ENCODE peak calls at places on chromosomes 3 and 15, in five cellular contexts. F, E, U, P and G are unnamed samples.

GRCh38 chr3:85270488-85270887 is 311.7 kb downstream of the CADM2 start:
- DNase-seq in F (no peak), E (no peak), U (no peak), P (no peak), G (no peak)

GRCh38 chr3:86047329-86047625 is 943.7 kb downstream of the VGLL3 start:
- DNase-seq in F (no peak), E (peak; percentile 1), P (no peak), U (no peak), G (no peak)

GRCh38 chr3:113287111-113287817 is 75.9 kb downstream of the BOC start:
- DNase-seq in U (no peak), F (no peak), E (peak; percentile 79), P (no peak), G (no peak)

GRCh38 chr3:187136936-187137335 is 2.4 kb downstream of the RPL39L start:
- DNase-seq in E (peak; percentile 65), U (no peak), F (no peak), P (no peak), G (no peak)

GRCh38 chr3:81363816-81364215 is 397.6 kb downstream of the GBE1 start:
- DNase-seq in U (no peak), E (no peak), P (no peak), F (no peak), G (no peak)

GRCh38 chr3:191592105-191592504 is 131.1 kb downstream of the PYDC2 start:
- DNase-seq in E (no peak), P (no peak), F (no peak), U (no peak), G (no peak)

GRCh38 chr3:75687323-75687722 is 23.2 kb downstream of the FRG2C start:
- DNase-seq in F (no peak), U (no peak), P (no peak), E (no peak), G (no peak)

GRCh38 chr15:93044301-93045190 is 44.5 kb downstream of the RGMA start:
- DNase-seq in F (no peak), E (no peak), U (peak; percentile 43), P (no peak), G (no peak)

GRCh38 chr3:129286081-129286480 is 7.4 kb downstream of the HMCES start:
- DNase-seq in E (no peak), U (no peak), F (no peak), P (no peak), G (no peak)

GRCh38 chr15:100515758-100516157 is 13.0 kb downstream of the CERS3 start:
- DNase-seq in E (no peak), P (no peak), U (no peak), F (no peak), G (no peak)

GRCh38 chr3:36214460-36214859 is 165.8 kb upstream of the STAC start:
- DNase-seq in P (no peak), E (no peak), U (no peak), F (no peak), G (no peak)

GRCh38 chr15:63121382-63122001 is at the start of gene LACTB:
- DNase-seq in U (peak; percentile 92), E (peak; percentile 88), P (peak; percentile 93), F (peak; percentile 80), G (peak; percentile 72)

GRCh38 chr15:65368300-65368617 is 9.5 kb downstream of the IGDCC3 start:
- DNase-seq in P (no peak), E (no peak), U (peak; percentile 35), F (peak; percentile 94), G (no peak)

GRCh38 chr3:98457543-98457942 is 5.5 kb upstream of the OR5K1 start:
- DNase-seq in E (no peak), F (no peak), P (no peak), U (no peak), G (no peak)

GRCh38 chr15:99019558-99020540 is 12.3 kb upstream of the PGPEP1L start:
- DNase-seq in U (no peak), F (no peak), E (peak; percentile 65), P (no peak), G (no peak)

GRCh38 chr3:138945646-138946553 is 1.0 kb downstream of the FOXL2 start:
- DNase-seq in U (no peak), E (peak; percentile 23), F (no peak), P (no peak), G (no peak)

GRCh38 chr3:126119008-126119675 is 35.2 kb upstream of the SLC41A3 start:
- DNase-seq in P (peak; percentile 50), U (no peak), E (no peak), F (no peak), G (no peak)

GRCh38 chr15:57406040-57406772 is 29.9 kb downstream of the CGNL1 start:
- DNase-seq in F (no peak), U (no peak), E (peak; percentile 10), P (no peak), G (no peak)

GRCh38 chr3:188320757-188321156 is 166.8 kb downstream of the LPP start:
- DNase-seq in E (peak; percentile 90), P (no peak), F (no peak), U (no peak), G (no peak)

GRCh38 chr15:34436126-34436955 is 1.3 kb downstream of the GOLGA8A start:
- DNase-seq in P (no peak), F (no peak), E (peak; percentile 17), U (no peak), G (no peak)

GRCh38 chr3:16182183-16182582 is 7.7 kb downstream of the GALNT15 start:
- DNase-seq in E (peak; percentile 56), U (no peak), F (no peak), P (no peak), G (no peak)

GRCh38 chr3:71537211-71537611 is 46.3 kb downstream of the FOXP1 start:
- DNase-seq in U (no peak), E (peak; percentile 99), P (no peak), F (no peak), G (no peak)

GRCh38 chr3:15152166-15152565 is 53.2 kb upstream of the RBSN start:
- DNase-seq in U (no peak), E (no peak), F (no peak), P (no peak), G (no peak)

GRCh38 chr3:140914384-140914945 is 27.2 kb upstream of the SLC25A36 start:
- DNase-seq in U (no peak), F (no peak), E (peak; percentile 12), P (no peak), G (no peak)

GRCh38 chr15:67836477-67836876 is 3.4 kb downstream of the RNU6-1 start:
- DNase-seq in P (peak; percentile 63), E (no peak), F (no peak), U (no peak), G (no peak)

GRCh38 chr3:171615742-171616141 is 155.5 kb upstream of the TNIK start:
- DNase-seq in F (no peak), U (no peak), P (no peak), E (peak; percentile 11), G (no peak)

GRCh38 chr3:177523072-177523675 is 325.9 kb upstream of the TBL1XR1 start:
- DNase-seq in F (no peak), P (no peak), E (peak; percentile 71), U (no peak), G (no peak)

GRCh38 chr3:101836907-101837598 is 12.3 kb upstream of the NFKBIZ start:
- DNase-seq in P (no peak), E (peak; percentile 81), U (no peak), F (no peak), G (no peak)

GRCh38 chr3:111012388-111013248 is 59.0 kb upstream of the NECTIN3 start:
- DNase-seq in P (no peak), E (no peak), U (no peak), F (peak; percentile 2), G (peak; percentile 25)

GRCh38 chr3:102089904-102090492 is 240.7 kb downstream of the NFKBIZ start:
- DNase-seq in U (no peak), P (no peak), E (peak; percentile 83), F (no peak), G (no peak)

GRCh38 chr15:101179341-101180153 is 72.3 kb downstream of the CHSY1 start:
- DNase-seq in P (no peak), F (no peak), U (no peak), E (peak; percentile 85), G (no peak)

GRCh38 chr3:128060473-128061381 is 8.5 kb downstream of the SEC61A1 start:
- DNase-seq in F (no peak), U (no peak), P (no peak), E (peak; percentile 99), G (no peak)

GRCh38 chr3:127320529-127321121 is 32.8 kb upstream of the PRR20G start:
- DNase-seq in E (no peak), F (peak; percentile 6), P (no peak), U (no peak), G (no peak)

GRCh38 chr3:169146112-169146665 is 517.3 kb downstream of the MECOM start:
- DNase-seq in P (peak; percentile 63), F (no peak), U (peak; percentile 64), E (peak; percentile 78), G (no peak)
- H3K27me3 ChIP-seq in P (peaks cover 89% of the 10 kb centered on the region), F (peaks cover 73% of the 10 kb centered on the region), U (peaks cover 10% of the 10 kb centered on the region), E (no peaks in the 10 kb centered on the region), G (peaks cover 14% of the 10 kb centered on the region)

DNA sequence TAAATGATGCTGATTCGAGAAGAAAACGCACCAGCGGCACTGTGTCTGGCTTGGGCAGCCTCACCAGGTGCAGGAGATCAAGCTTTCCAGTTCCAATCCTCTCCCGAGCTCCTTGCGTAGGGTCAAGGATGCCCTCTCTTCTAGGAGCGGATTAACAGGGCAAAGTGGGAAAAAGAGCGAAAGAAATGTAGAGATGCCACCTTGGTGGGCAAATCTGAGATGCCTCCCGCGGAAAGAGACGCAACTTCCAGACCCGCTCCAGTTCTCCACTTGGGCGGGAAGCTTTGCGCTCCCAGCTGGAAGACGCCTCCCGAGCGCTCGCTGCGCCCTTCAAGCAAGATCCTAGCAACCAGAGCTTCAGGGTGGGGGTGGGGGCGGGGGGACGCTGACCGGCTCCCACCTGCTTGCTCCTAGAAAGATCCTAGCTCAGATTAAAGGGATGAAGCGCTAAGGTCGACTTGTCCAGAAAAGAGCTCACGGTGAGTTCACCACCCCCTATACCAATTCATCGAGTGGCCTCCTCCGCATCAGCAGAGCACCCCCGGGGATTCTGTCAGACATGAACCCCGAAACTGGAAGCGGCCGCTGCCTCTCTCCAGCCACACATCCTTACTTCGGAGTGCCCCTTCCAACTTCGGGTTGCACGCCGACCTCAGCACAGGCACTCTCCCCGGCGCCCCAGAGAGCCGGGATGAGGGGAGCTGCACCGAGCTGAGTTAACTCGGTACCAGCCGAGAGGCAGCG is 769 bp downstream of the TAFA4 start:
- DNase-seq in F (no peak), E (no peak), P (no peak), U (no peak), G (no peak)
- H3K4me3 ChIP-seq in F (peak overlapping the region; percentile 65), E (no peak overlapping the region), P (peak overlapping the region; percentile 33), U (no peak overlapping the region), G (peak overlapping the region; percentile 83)

GRCh38 chr3:30632065-30632464 is 25.7 kb downstream of the TGFBR2 start:
- DNase-seq in U (no peak), P (no peak), F (no peak), E (no peak), G (no peak)
- H3K4me1 ChIP-seq in U (no peaks in the 10 kb centered on the region), P (peaks cover 85% of the 10 kb centered on the region), F (no peaks in the 10 kb centered on the region), E (peaks cover under 1% of the 10 kb centered on the region), G (peaks cover 2% of the 10 kb centered on the region)

GRCh38 chr3:10507331-10507730 is 1.9 kb upstream of the ATP2B2 start:
- DNase-seq in P (no peak), U (no peak), E (no peak), F (no peak), G (no peak)

GRCh38 chr3:10504161-10505049 is 981 bp downstream of the ATP2B2 start:
- DNase-seq in E (no peak), U (no peak), P (no peak), F (no peak), G (no peak)

GRCh38 chr3:10505050-10505790 is at the start of gene ATP2B2:
- DNase-seq in F (peak; percentile 13), P (no peak), U (no peak), E (peak; percentile 9), G (no peak)

GRCh38 chr3:10506696-10507095 is 1.3 kb upstream of the ATP2B2 start:
- DNase-seq in E (no peak), P (no peak), U (no peak), F (no peak), G (no peak)

GRCh38 chr3:10505791-10506585 is 602 bp upstream of the ATP2B2 start:
- DNase-seq in E (no peak), U (no peak), P (no peak), F (no peak), G (no peak)
- H3K27me3 ChIP-seq in E (peaks cover 11% of the 10 kb centered on the region), U (no peaks in the 10 kb centered on the region), P (peaks cover 43% of the 10 kb centered on the region), F (peaks cover 20% of the 10 kb centered on the region), G (no peaks in the 10 kb centered on the region)